ENCODE peak calls at places on chromosomes 3 and 15, in six cellular contexts. S is Right ventricle myocardium superior, M is endothelial cell, H is NCI-H1048, O is ELF-1, N is kidney tubule cell. G is an unnamed sample.

GRCh38 chr3:85835857-85836470 is 877.2 kb downstream of the CADM2 start:
- DNase-seq in S (no peak), M (no peak), H (no peak), O (no peak), N (no peak), G (peak)

GRCh38 chr15:98900382-98900781 is 107.2 kb downstream of the PGPEP1L start:
- DNase-seq in S (no peak), M (no peak), H (no peak), O (peak), N (no peak), G (no peak)

GRCh38 chr3:134317106-134317947 is 56.9 kb downstream of the AMOTL2 start:
- DNase-seq in S (no peak), M (no peak), H (no peak), O (no peak), N (peak), G (no peak)

GRCh38 chr15:40252438-40253178 is 13.7 kb downstream of the PAK6 start:
- DNase-seq in S (peak), M (no peak), H (peak), O (no peak), N (peak), G (no peak)

GRCh38 chr15:61558172-61559146 is 329.4 kb upstream of the RORA start:
- DNase-seq in S (no peak), M (no peak), H (no peak), O (no peak), N (no peak), G (no peak)

GRCh38 chr15:70508561-70509281 is 254.6 kb downstream of the UACA start:
- DNase-seq in S (no peak), M (no peak), H (no peak), O (peak), N (peak), G (no peak)

GRCh38 chr3:69161587-69162196 is 39.3 kb upstream of the LMOD3 start:
- DNase-seq in S (no peak), M (peak), H (no peak), O (peak), N (peak), G (peak)

GRCh38 chr3:20450611-20451010 is 264.6 kb upstream of the SGO1 start:
- DNase-seq in S (no peak), M (no peak), H (no peak), O (no peak), N (no peak), G (no peak)

GRCh38 chr15:77457619-77458265 is 37.1 kb downstream of the HMG20A start:
- DNase-seq in S (no peak), M (no peak), H (no peak), O (no peak), N (peak), G (no peak)

GRCh38 chr3:113405180-113405579 is 36.1 kb downstream of the CFAP44 start:
- DNase-seq in S (no peak), M (no peak), H (no peak), O (no peak), N (peak), G (no peak)

GRCh38 chr3:152054315-152054714 is 180.9 kb downstream of the SUCNR1 start:
- DNase-seq in S (no peak), M (no peak), H (no peak), O (no peak), N (no peak), G (no peak)

GRCh38 chr3:66625464-66626216 is 124.8 kb upstream of the LRIG1 start:
- DNase-seq in S (no peak), M (no peak), H (peak), O (no peak), N (no peak), G (no peak)

GRCh38 chr3:34882764-34883163 is 756.6 kb upstream of the ARPP21 start:
- DNase-seq in S (no peak), M (peak), H (no peak), O (no peak), N (no peak), G (no peak)

GRCh38 chr15:57922780-57923179 is 142.7 kb downstream of the ALDH1A2 start:
- DNase-seq in S (peak), M (peak), H (no peak), O (no peak), N (peak), G (no peak)

GRCh38 chr3:35739181-35739809 is 100.0 kb downstream of the ARPP21 start:
- DNase-seq in S (no peak), M (no peak), H (no peak), O (no peak), N (no peak), G (no peak)

GRCh38 chr15:60787737-60788513 is 309.0 kb upstream of the ICE2 start:
- DNase-seq in S (no peak), M (peak), H (no peak), O (no peak), N (no peak), G (no peak)

GRCh38 chr3:179807588-179807987 is 154.7 kb downstream of the USP13 start:
- DNase-seq in S (no peak), M (no peak), H (no peak), O (no peak), N (no peak), G (no peak)

GRCh38 chr3:118075873-118076272 is 958.8 kb downstream of the IGSF11 start:
- DNase-seq in S (no peak), M (no peak), H (no peak), O (no peak), N (no peak), G (no peak)

GRCh38 chr3:11637901-11638668 is 5.6 kb downstream of the VGLL4 start:
- DNase-seq in S (no peak), M (no peak), H (no peak), O (no peak), N (no peak), G (peak)

GRCh38 chr3:18432752-18433151 is 7.6 kb upstream of the SATB1 start:
- DNase-seq in S (no peak), M (no peak), H (no peak), O (no peak), N (no peak), G (no peak)

GRCh38 chr3:170506556-170506955 is 79.3 kb downstream of the SLC7A14 start:
- DNase-seq in S (no peak), M (no peak), H (no peak), O (no peak), N (peak), G (no peak)

GRCh38 chr3:114284644-114285043 is 9.2 kb upstream of the TIGIT start:
- DNase-seq in S (no peak), M (no peak), H (no peak), O (no peak), N (no peak), G (no peak)

GRCh38 chr15:100020614-100021013 is 287.4 kb upstream of the LYSMD4 start:
- DNase-seq in S (no peak), M (no peak), H (no peak), O (no peak), N (no peak), G (no peak)

GRCh38 chr15:22979699-22980188 is 424 bp downstream of the CYFIP1 start:
- DNase-seq in S (no peak), M (peak), H (no peak), O (no peak), N (peak), G (no peak)

GRCh38 chr3:52036829-52037228 is 19.5 kb downstream of the DUSP7 start:
- DNase-seq in S (no peak), M (no peak), H (no peak), O (no peak), N (no peak), G (no peak)

GRCh38 chr15:85689729-85690128 is 105.0 kb downstream of the KLHL25 start:
- DNase-seq in S (peak), M (peak), H (no peak), O (peak), N (peak), G (peak)

GRCh38 chr15:63392355-63393009 is 10.8 kb upstream of the CA12 start:
- DNase-seq in S (no peak), M (no peak), H (no peak), O (no peak), N (no peak), G (no peak)

GRCh38 chr3:34254285-34254684 is 455.9 kb downstream of the PDCD6IP start:
- DNase-seq in S (no peak), M (no peak), H (no peak), O (no peak), N (no peak), G (no peak)

GRCh38 chr15:77858677-77859490 is 218.6 kb downstream of the TBC1D2B start:
- DNase-seq in S (no peak), M (no peak), H (no peak), O (no peak), N (no peak), G (peak)

GRCh38 chr3:110816008-110816407 is 255.6 kb upstream of the NECTIN3 start:
- DNase-seq in S (no peak), M (no peak), H (no peak), O (no peak), N (peak), G (no peak)

GRCh38 chr3:99866167-99866810 is 48.6 kb downstream of the CMSS1 start:
- DNase-seq in S (no peak), M (no peak), H (no peak), O (no peak), N (peak), G (no peak)

GRCh38 chr3:45218578-45219390 is 7.3 kb downstream of the TMEM158 start:
- DNase-seq in S (no peak), M (no peak), H (no peak), O (peak), N (peak), G (no peak)

GRCh38 chr3:168048414-168049330 is 47.1 kb downstream of the GOLIM4 start:
- DNase-seq in S (no peak), M (no peak), H (no peak), O (peak), N (no peak), G (no peak)

GRCh38 chr3:187773963-187774789 is 28.9 kb upstream of the BCL6 start:
- DNase-seq in S (no peak), M (no peak), H (no peak), O (peak), N (peak), G (no peak)

GRCh38 chr3:159187232-159187631 is 385.4 kb downstream of the MFSD1 start:
- DNase-seq in S (peak), M (no peak), H (no peak), O (no peak), N (no peak), G (no peak)